ENCODE peak calls at places on chromosomes 16 and 17, in nine cellular contexts. T is left ventricle myocardium inferior; N is astrocyte; Z is pancreas; K is CD8-positive, alpha-beta T cell; I is tibial nerve; X is brain microvascular endothelial cell; A is IMR-90; J is PC-9. O is an unnamed sample.

GRCh38 chr17:50844117-50844700 is 8.8 kb downstream of the WFIKKN2 start:
- DNase-seq in T (no peak), N (no peak), Z (no peak), K (no peak), I (no peak), X (no peak), A (no peak), J (peak; percentile 4), O (no peak)

GRCh38 chr17:45431531-45432404 is 902 bp downstream of the ARHGAP27 start:
- DNase-seq in T (peak; percentile 56), N (no peak), Z (peak; percentile 80), K (peak; percentile 60), I (no peak), X (no peak), A (peak; percentile 31), J (peak; percentile 89), O (no peak)

GRCh38 chr17:52035336-52035915 is 123.1 kb downstream of the CA10 start:
- DNase-seq in T (no peak), N (no peak), Z (no peak), K (no peak), I (no peak), X (no peak), A (no peak), J (no peak), O (no peak)

GRCh38 chr16:73572135-73572534 is 524.2 kb upstream of the ZFHX3 start:
- DNase-seq in T (peak; percentile 48), N (no peak), Z (no peak), K (no peak), I (peak; percentile 16), X (peak; percentile 4), A (no peak), J (no peak), O (no peak)

GRCh38 chr17:986322-986929 is 6.8 kb upstream of the NXN start:
- DNase-seq in T (no peak), N (no peak), Z (no peak), K (no peak), I (no peak), X (no peak), A (no peak), J (no peak), O (no peak)

GRCh38 chr17:44601574-44602372 is 44.5 kb downstream of the FZD2 start:
- DNase-seq in T (no peak), N (peak; percentile 59), Z (no peak), K (no peak), I (no peak), X (no peak), A (peak; percentile 60), J (no peak), O (no peak)

GRCh38 chr17:68172461-68172954 is 75.3 kb upstream of the AMZ2 start:
- DNase-seq in T (peak; percentile 62), N (peak; percentile 17), Z (peak; percentile 74), K (peak; percentile 66), I (peak; percentile 75), X (peak; percentile 42), A (peak; percentile 49), J (peak; percentile 40), O (no peak)

GRCh38 chr16:49023095-49023494 is 258.5 kb downstream of the CBLN1 start:
- DNase-seq in T (no peak), N (peak; percentile 83), Z (no peak), K (no peak), I (no peak), X (no peak), A (peak; percentile 39), J (no peak), O (no peak)

GRCh38 chr17:2995362-2995761 is 68.0 kb downstream of the OR1D5 start:
- DNase-seq in T (no peak), N (no peak), Z (no peak), K (no peak), I (no peak), X (no peak), A (no peak), J (no peak), O (no peak)

GRCh38 chr17:3944485-3945388 is 19.5 kb downstream of the ATP2A3 start:
- DNase-seq in T (peak; percentile 53), N (no peak), Z (peak; percentile 70), K (no peak), I (peak; percentile 34), X (peak; percentile 10), A (peak; percentile 26), J (no peak), O (no peak)

GRCh38 chr17:76121932-76122383 is 18.4 kb upstream of the EXOC7 start:
- DNase-seq in T (no peak), N (no peak), Z (peak; percentile 75), K (no peak), I (no peak), X (no peak), A (no peak), J (no peak), O (no peak)
- H3K4me3 ChIP-seq in T (peak overlapping the region; percentile 62), N (no peak overlapping the region), Z (no peak overlapping the region), K (peak overlapping the region; percentile 49), I (peak overlapping the region; percentile 51), X (peak overlapping the region; percentile 41), A (no peak overlapping the region), J (no peak overlapping the region), O (peak overlapping the region; percentile 18)

GRCh38 chr16:14263769-14264168 is 192.7 kb downstream of the MRTFB start:
- DNase-seq in T (no peak), N (no peak), Z (no peak), K (no peak), I (no peak), X (no peak), A (no peak), J (no peak), O (no peak)
- H3K36me3 ChIP-seq in T (peaks cover 83% of the 10 kb centered on the region), N (peaks cover 19% of the 10 kb centered on the region), Z (peaks cover 65% of the 10 kb centered on the region), K (peaks cover 10% of the 10 kb centered on the region), I (peaks cover 81% of the 10 kb centered on the region), X (peaks cover 25% of the 10 kb centered on the region), A (peaks cover 15% of the 10 kb centered on the region), J (peaks cover 42% of the 10 kb centered on the region), O (peaks cover 4% of the 10 kb centered on the region)

GRCh38 chr17:48025040-48025903 is 12.3 kb downstream of the COPZ2 start:
- DNase-seq in T (peak; percentile 97), N (peak; percentile 87), Z (peak; percentile 99), K (peak; percentile 97), I (peak; percentile 97), X (peak; percentile 95), A (peak; percentile 96), J (peak; percentile 91), O (peak; percentile 84)

GRCh38 chr17:48024149-48025039 is 13.2 kb downstream of the COPZ2 start:
- DNase-seq in T (peak; percentile 50), N (peak; percentile 48), Z (peak; percentile 69), K (no peak), I (no peak), X (no peak), A (no peak), J (peak; percentile 88), O (no peak)

GRCh38 chr17:48022906-48023305 is 14.7 kb downstream of the COPZ2 start:
- DNase-seq in T (no peak), N (no peak), Z (no peak), K (no peak), I (no peak), X (no peak), A (no peak), J (peak; percentile 64), O (no peak)

GRCh38 chr17:48021964-48022363 is 15.6 kb downstream of the COPZ2 start:
- DNase-seq in T (no peak), N (no peak), Z (no peak), K (no peak), I (no peak), X (no peak), A (no peak), J (no peak), O (no peak)

DNA sequence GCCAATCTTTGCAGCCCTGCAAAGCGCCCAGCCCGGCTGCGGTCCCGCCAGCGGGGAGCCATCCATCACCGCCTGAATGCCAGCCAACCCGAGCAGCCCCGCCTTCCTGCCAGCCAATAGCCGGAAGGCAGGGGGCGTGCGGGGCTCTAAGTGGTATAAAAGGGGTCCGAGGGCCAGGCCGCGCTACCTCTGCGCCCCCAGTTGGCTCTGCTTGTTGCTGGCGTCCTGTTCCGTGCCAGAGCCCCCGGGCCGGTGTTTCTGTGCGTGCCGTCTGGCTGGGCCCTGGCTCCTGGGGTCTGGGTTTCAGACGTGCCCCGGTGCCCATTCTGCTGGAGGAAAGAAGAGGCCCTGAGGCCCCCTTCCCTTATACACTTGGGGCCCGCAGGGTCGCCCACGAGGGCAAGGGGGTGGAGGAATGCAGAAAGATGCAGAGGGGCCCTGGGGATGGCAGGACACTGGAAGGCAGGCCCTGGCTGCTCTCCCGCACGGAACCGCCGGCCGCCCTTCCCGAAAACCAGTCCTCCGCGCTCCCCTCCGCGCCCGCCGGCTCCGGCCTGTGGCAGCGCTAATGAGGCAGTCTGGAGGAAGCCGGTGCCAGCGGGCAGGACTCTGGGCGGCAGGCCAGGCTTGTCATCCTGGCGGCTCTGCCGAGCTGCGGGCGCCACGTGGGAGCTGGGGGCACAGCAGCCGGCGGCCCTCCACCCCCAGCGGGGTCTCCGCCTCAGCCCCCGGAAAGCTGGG is 14.0 kb downstream of the COPZ2 start:
- DNase-seq in T (peak; percentile 85), N (no peak), Z (peak; percentile 96), K (no peak), I (peak; percentile 72), X (no peak), A (peak; percentile 32), J (peak; percentile 72), O (no peak)
- TF ChIP-seq CTCF in T (peak; percentile 51), N (no peak), Z (no peak), K (no peak), I (peak; percentile 51), X (peak; percentile 29), A (peak; percentile 22), J (peak; percentile 54), O (peak; percentile 40)

DNA sequence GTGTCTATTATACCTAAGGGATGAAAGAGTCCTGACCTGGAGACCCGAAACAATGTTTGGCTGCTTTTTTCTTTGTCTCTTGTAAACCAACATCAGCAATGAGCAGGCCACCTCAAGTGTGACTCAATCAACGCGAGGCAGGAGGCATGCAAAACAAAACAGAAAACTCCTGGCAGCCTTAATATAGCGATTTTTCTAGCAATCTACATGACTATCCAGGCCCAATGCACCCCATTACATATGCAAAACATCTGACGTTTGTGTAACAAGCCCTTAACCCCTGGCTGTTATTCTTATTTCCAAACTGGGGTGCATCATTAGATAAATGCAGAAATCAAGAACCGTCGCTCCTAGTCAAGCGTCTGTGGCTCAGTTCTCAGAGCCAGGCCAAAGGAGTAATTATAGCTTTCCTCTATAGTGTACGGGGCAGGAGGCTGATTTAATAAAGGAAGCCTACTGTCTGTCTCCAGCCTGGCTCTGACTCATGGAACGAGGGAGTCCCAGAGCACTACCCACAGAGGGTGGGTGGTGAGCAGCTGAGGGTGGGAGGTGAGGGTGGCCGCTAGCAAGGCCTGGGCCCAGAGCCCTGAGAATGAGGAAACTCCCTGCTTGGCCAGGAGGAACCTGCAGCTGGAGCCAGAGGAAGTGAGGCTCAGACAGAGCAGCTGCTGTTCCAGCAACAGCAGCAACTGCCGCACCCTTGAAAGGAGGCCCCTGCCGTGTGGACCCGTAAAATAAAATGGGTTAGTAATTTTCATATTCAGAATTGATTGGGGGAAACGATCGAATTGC is 43.9 kb downstream of the CHD9 start:
- DNase-seq in T (peak; percentile 89), N (peak; percentile 95), Z (peak; percentile 73), K (peak; percentile 6), I (peak; percentile 68), X (peak; percentile 89), A (peak; percentile 96), J (peak; percentile 59), O (peak; percentile 65)
- H3K4me3 ChIP-seq in T (peak overlapping the region; percentile 58), N (peak overlapping the region; percentile 53), Z (no peak overlapping the region), K (peak overlapping the region; percentile 64), I (peak overlapping the region; percentile 57), X (peak overlapping the region; percentile 46), A (no peak overlapping the region), J (no peak overlapping the region), O (peak overlapping the region; percentile 33)